ENCODE peak calls at places on chromosomes 1 and 21, in seven cellular contexts. One of them, this sample, is unnamed.

GRCh38 chr1:182080955-182081582 is 19.6 kb upstream of the ZNF648 start:
- DNase-seq in ovary: no peak
- DNase-seq in endodermal cell: peak; percentile 72
- DNase-seq in CD8-positive, alpha-beta T cell: no peak
- DNase-seq in tibial nerve: no peak
- DNase-seq in heart right ventricle: no peak
- DNase-seq in cardiac muscle cell: peak; percentile 69
- DNase-seq in this sample: no peak

GRCh38 chr1:204623365-204623893 is 62.1 kb downstream of the LRRN2 start:
- DNase-seq in heart right ventricle: no peak
- DNase-seq in endodermal cell: peak; percentile 62
- DNase-seq in tibial nerve: no peak
- DNase-seq in ovary: peak; percentile 61
- DNase-seq in cardiac muscle cell: peak; percentile 57
- DNase-seq in CD8-positive, alpha-beta T cell: no peak
- DNase-seq in this sample: peak; percentile 91

GRCh38 chr1:12088607-12089006 is 25.5 kb downstream of the TNFRSF8 start:
- DNase-seq in tibial nerve: no peak
- DNase-seq in CD8-positive, alpha-beta T cell: peak; percentile 75
- DNase-seq in heart right ventricle: no peak
- DNase-seq in ovary: no peak
- DNase-seq in endodermal cell: no peak
- DNase-seq in cardiac muscle cell: no peak
- DNase-seq in this sample: no peak

GRCh38 chr1:203189951-203190352 is 3.4 kb upstream of the CHI3L1 start:
- DNase-seq in tibial nerve: peak; percentile 33
- DNase-seq in endodermal cell: no peak
- DNase-seq in CD8-positive, alpha-beta T cell: no peak
- DNase-seq in heart right ventricle: no peak
- DNase-seq in ovary: no peak
- DNase-seq in cardiac muscle cell: no peak
- DNase-seq in this sample: peak; percentile 8

GRCh38 chr21:15254111-15254510 is 189.3 kb upstream of the NRIP1 start:
- DNase-seq in tibial nerve: no peak
- DNase-seq in ovary: no peak
- DNase-seq in heart right ventricle: no peak
- DNase-seq in endodermal cell: no peak
- DNase-seq in cardiac muscle cell: no peak
- DNase-seq in CD8-positive, alpha-beta T cell: no peak
- DNase-seq in this sample: no peak

GRCh38 chr21:31397515-31397926 is 53.5 kb upstream of the TIAM1 start:
- DNase-seq in ovary: no peak
- DNase-seq in tibial nerve: no peak
- DNase-seq in CD8-positive, alpha-beta T cell: no peak
- DNase-seq in cardiac muscle cell: no peak
- DNase-seq in endodermal cell: no peak
- DNase-seq in heart right ventricle: no peak
- DNase-seq in this sample: no peak

GRCh38 chr1:184971522-184972265 is 2.6 kb downstream of the NIBAN1 start:
- DNase-seq in cardiac muscle cell: no peak
- DNase-seq in CD8-positive, alpha-beta T cell: no peak
- DNase-seq in endodermal cell: no peak
- DNase-seq in heart right ventricle: no peak
- DNase-seq in tibial nerve: no peak
- DNase-seq in ovary: no peak
- DNase-seq in this sample: no peak

GRCh38 chr1:161727343-161727924 is 6.1 kb downstream of the FCRLB start:
- DNase-seq in CD8-positive, alpha-beta T cell: peak; percentile 73
- DNase-seq in ovary: no peak
- DNase-seq in endodermal cell: no peak
- DNase-seq in heart right ventricle: no peak
- DNase-seq in cardiac muscle cell: no peak
- DNase-seq in tibial nerve: no peak
- DNase-seq in this sample: no peak

GRCh38 chr1:161119379-161120061 is 1.6 kb downstream of the NIT1 start:
- DNase-seq in heart right ventricle: no peak
- DNase-seq in CD8-positive, alpha-beta T cell: no peak
- DNase-seq in tibial nerve: no peak
- DNase-seq in ovary: no peak
- DNase-seq in endodermal cell: peak; percentile 85
- DNase-seq in cardiac muscle cell: peak; percentile 43
- DNase-seq in this sample: peak; percentile 41

GRCh38 chr1:168081373-168082007 is 55.2 kb downstream of the GPR161 start:
- DNase-seq in cardiac muscle cell: no peak
- DNase-seq in heart right ventricle: no peak
- DNase-seq in ovary: no peak
- DNase-seq in tibial nerve: no peak
- DNase-seq in endodermal cell: no peak
- DNase-seq in CD8-positive, alpha-beta T cell: peak; percentile 32
- DNase-seq in this sample: no peak

GRCh38 chr1:53862507-53862906 is 24.4 kb upstream of the NDC1 start:
- DNase-seq in cardiac muscle cell: no peak
- DNase-seq in CD8-positive, alpha-beta T cell: no peak
- DNase-seq in tibial nerve: no peak
- DNase-seq in ovary: no peak
- DNase-seq in heart right ventricle: no peak
- DNase-seq in endodermal cell: no peak
- DNase-seq in this sample: no peak

DNA sequence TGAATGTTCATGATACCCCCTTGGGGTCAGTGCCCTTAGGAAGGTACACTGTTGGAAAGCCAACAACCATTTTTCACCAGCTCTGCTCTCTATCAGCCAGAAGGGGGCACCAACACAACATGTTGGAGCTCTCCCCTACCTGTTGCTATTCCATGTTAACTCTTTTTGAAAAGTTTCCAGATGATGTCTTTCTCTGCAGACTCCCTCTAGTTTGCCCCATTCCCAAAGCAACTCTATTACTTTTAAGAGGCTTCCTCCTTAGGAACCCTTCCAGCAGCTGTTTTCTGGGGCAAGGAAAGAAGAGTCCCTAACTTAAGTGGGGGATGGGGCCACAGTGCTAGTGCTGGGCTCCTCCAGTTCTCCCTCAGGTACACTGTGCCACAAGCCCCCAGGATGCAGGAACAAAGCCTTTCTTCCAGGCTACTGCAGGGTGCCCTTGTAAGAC is 22.9 kb upstream of the NDC1 start:
- DNase-seq in CD8-positive, alpha-beta T cell: peak; percentile 59
- DNase-seq in endodermal cell: peak; percentile 76
- DNase-seq in tibial nerve: no peak
- DNase-seq in cardiac muscle cell: peak; percentile 77
- DNase-seq in heart right ventricle: no peak
- DNase-seq in ovary: peak; percentile 26
- DNase-seq in this sample: peak; percentile 41
- H3K36me3 ChIP-seq in CD8-positive, alpha-beta T cell: peaks cover 15% of the 10 kb centered on the region
- H3K36me3 ChIP-seq in endodermal cell: peaks cover 46% of the 10 kb centered on the region
- H3K36me3 ChIP-seq in tibial nerve: no peaks in the 10 kb centered on the region
- H3K36me3 ChIP-seq in cardiac muscle cell: peaks cover 16% of the 10 kb centered on the region
- H3K36me3 ChIP-seq in heart right ventricle: no peaks in the 10 kb centered on the region
- H3K36me3 ChIP-seq in ovary: no peaks in the 10 kb centered on the region
- H3K36me3 ChIP-seq in this sample: peaks cover 4% of the 10 kb centered on the region

DNA sequence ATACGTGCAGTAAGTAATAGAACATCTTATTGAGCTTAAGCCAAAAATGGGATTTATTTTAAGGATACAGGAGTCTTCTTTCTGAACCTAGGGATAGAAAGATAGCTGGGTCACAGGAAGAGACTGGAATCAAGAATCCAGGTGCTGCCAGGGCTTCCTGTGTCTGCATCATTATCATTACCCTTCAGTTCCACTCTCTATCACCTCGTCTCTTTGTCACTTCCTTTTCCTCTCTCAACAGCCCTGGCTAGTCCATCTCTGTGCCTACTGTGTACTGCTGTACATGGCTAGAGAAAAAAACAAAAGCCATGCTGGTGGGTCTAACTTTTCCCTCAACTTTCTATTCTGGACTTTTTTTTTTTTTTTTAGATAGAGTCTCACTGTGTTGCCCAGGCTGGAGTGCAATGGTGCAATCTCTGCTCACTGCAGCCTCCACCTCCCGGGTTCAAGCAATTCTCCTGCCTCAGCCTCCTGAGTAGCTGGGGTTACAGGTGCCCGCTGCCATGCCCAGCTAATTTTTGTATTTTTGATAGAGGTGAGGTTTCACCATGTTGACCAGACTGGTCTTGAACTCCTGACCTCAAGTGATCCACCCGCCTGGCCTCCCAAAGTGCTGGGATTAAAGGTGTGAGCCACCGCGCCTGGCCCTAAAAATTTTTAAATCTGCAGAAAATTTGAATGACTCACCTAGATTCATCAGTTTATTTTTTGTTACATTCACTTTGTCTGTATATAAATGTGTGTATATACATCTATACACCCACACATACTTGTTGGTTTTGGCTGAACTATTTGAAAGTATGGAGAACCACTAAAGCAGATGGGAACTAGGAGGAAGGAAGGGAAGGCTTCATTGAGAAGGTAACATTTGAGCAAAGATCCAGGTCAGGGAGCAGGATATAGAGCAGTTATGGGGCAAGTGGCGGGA is 31.9 kb downstream of the UBE4B start:
- DNase-seq in endodermal cell: no peak
- DNase-seq in ovary: no peak
- DNase-seq in tibial nerve: no peak
- DNase-seq in CD8-positive, alpha-beta T cell: no peak
- DNase-seq in cardiac muscle cell: no peak
- DNase-seq in heart right ventricle: no peak
- DNase-seq in this sample: no peak
- H3K4me3 ChIP-seq in endodermal cell: no peak overlapping the region
- H3K4me3 ChIP-seq in ovary: no peak overlapping the region
- H3K4me3 ChIP-seq in tibial nerve: no peak overlapping the region
- H3K4me3 ChIP-seq in CD8-positive, alpha-beta T cell: no peak overlapping the region
- H3K4me3 ChIP-seq in cardiac muscle cell: no peak overlapping the region
- H3K4me3 ChIP-seq in heart right ventricle: no peak overlapping the region
- H3K4me3 ChIP-seq in this sample: no peak overlapping the region

GRCh38 chr1:47228644-47229030 is 3.4 kb downstream of the TAL1 start:
- DNase-seq in tibial nerve: no peak
- DNase-seq in ovary: no peak
- DNase-seq in heart right ventricle: peak; percentile 45
- DNase-seq in cardiac muscle cell: no peak
- DNase-seq in endodermal cell: no peak
- DNase-seq in CD8-positive, alpha-beta T cell: no peak
- DNase-seq in this sample: no peak
- H3K27ac ChIP-seq in tibial nerve: peak overlapping the region; percentile 77
- H3K27ac ChIP-seq in ovary: no peak overlapping the region
- H3K27ac ChIP-seq in heart right ventricle: peak overlapping the region; percentile 94
- H3K27ac ChIP-seq in cardiac muscle cell: no peak overlapping the region
- H3K27ac ChIP-seq in endodermal cell: no peak overlapping the region
- H3K27ac ChIP-seq in CD8-positive, alpha-beta T cell: no peak overlapping the region
- H3K27ac ChIP-seq in this sample: no peak overlapping the region

GRCh38 chr1:173853074-173853473 is 14.7 kb downstream of the GAS5 start:
- DNase-seq in heart right ventricle: no peak
- DNase-seq in endodermal cell: peak; percentile 86
- DNase-seq in ovary: no peak
- DNase-seq in cardiac muscle cell: no peak
- DNase-seq in CD8-positive, alpha-beta T cell: no peak
- DNase-seq in tibial nerve: no peak
- DNase-seq in this sample: no peak

GRCh38 chr1:173856903-173857302 is 10.9 kb downstream of the GAS5 start:
- DNase-seq in endodermal cell: no peak
- DNase-seq in ovary: no peak
- DNase-seq in cardiac muscle cell: no peak
- DNase-seq in tibial nerve: no peak
- DNase-seq in CD8-positive, alpha-beta T cell: no peak
- DNase-seq in heart right ventricle: no peak
- DNase-seq in this sample: no peak

GRCh38 chr1:173857363-173857917 is 10.3 kb downstream of the GAS5 start:
- DNase-seq in cardiac muscle cell: no peak
- DNase-seq in ovary: no peak
- DNase-seq in heart right ventricle: no peak
- DNase-seq in tibial nerve: no peak
- DNase-seq in CD8-positive, alpha-beta T cell: no peak
- DNase-seq in endodermal cell: no peak
- DNase-seq in this sample: no peak

GRCh38 chr1:173852105-173852504 is 15.7 kb downstream of the GAS5 start:
- DNase-seq in CD8-positive, alpha-beta T cell: no peak
- DNase-seq in tibial nerve: no peak
- DNase-seq in cardiac muscle cell: no peak
- DNase-seq in ovary: no peak
- DNase-seq in endodermal cell: no peak
- DNase-seq in heart right ventricle: no peak
- DNase-seq in this sample: no peak

DNA sequence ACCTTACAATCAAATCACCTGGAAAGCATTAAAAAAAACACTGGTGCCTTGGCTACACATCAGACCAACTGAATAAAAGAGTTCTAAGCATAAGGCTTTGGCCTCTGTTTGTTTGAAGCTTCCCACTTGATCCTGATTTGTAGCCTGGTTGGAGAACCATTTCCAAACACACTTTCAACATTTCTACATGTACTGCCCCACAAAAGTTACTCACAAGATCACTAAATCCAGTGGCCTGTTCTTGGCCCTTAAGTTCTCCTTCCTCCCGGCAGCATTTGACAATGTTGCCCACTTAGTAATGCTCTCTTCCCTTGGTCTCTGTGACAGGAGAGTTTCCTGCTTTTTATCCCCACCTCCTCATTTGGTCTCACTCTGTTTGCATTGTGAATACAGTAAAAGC is 11.8 kb downstream of the GAS5 start:
- DNase-seq in tibial nerve: no peak
- DNase-seq in ovary: no peak
- DNase-seq in cardiac muscle cell: no peak
- DNase-seq in heart right ventricle: no peak
- DNase-seq in CD8-positive, alpha-beta T cell: no peak
- DNase-seq in endodermal cell: no peak
- DNase-seq in this sample: no peak
- H3K36me3 ChIP-seq in tibial nerve: no peaks in the 10 kb centered on the region
- H3K36me3 ChIP-seq in ovary: no peaks in the 10 kb centered on the region
- H3K36me3 ChIP-seq in cardiac muscle cell: peaks cover 31% of the 10 kb centered on the region
- H3K36me3 ChIP-seq in heart right ventricle: no peaks in the 10 kb centered on the region
- H3K36me3 ChIP-seq in CD8-positive, alpha-beta T cell: peaks cover 3% of the 10 kb centered on the region
- H3K36me3 ChIP-seq in endodermal cell: peaks cover 69% of the 10 kb centered on the region
- H3K36me3 ChIP-seq in this sample: peaks cover 92% of the 10 kb centered on the region

GRCh38 chr1:217407426-217407825 is 223.5 kb downstream of the GPATCH2 start:
- DNase-seq in tibial nerve: no peak
- DNase-seq in endodermal cell: no peak
- DNase-seq in cardiac muscle cell: no peak
- DNase-seq in CD8-positive, alpha-beta T cell: no peak
- DNase-seq in ovary: no peak
- DNase-seq in heart right ventricle: no peak
- DNase-seq in this sample: no peak
- H3K4me3 ChIP-seq in tibial nerve: no peak overlapping the region
- H3K4me3 ChIP-seq in endodermal cell: no peak overlapping the region
- H3K4me3 ChIP-seq in cardiac muscle cell: no peak overlapping the region
- H3K4me3 ChIP-seq in CD8-positive, alpha-beta T cell: no peak overlapping the region
- H3K4me3 ChIP-seq in ovary: no peak overlapping the region
- H3K4me3 ChIP-seq in heart right ventricle: no peak overlapping the region
- H3K4me3 ChIP-seq in this sample: no peak overlapping the region

DNA sequence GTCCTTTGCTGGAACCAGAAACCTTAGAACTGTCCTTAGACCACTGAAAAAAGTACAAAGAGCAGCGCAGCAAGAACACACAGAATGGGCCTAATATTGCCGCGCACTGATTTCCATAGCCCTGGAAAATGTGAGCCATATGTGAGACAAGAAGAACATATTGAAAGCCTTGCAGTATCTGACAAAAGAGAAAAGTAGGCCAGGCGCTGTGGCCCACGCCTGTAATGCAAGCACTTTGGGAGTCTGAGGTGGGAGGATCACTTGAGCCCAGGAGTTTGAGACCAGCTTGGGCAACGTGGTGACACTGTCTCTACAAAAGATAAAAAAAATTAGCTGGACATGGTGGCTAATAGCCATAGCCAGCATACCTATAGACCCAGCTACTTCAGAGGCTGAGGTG is 300.7 kb downstream of the RYR2 start:
- DNase-seq in endodermal cell: no peak
- DNase-seq in CD8-positive, alpha-beta T cell: no peak
- DNase-seq in cardiac muscle cell: no peak
- DNase-seq in ovary: no peak
- DNase-seq in heart right ventricle: no peak
- DNase-seq in tibial nerve: no peak
- DNase-seq in this sample: no peak
- H3K27ac ChIP-seq in endodermal cell: no peak overlapping the region
- H3K27ac ChIP-seq in CD8-positive, alpha-beta T cell: no peak overlapping the region
- H3K27ac ChIP-seq in cardiac muscle cell: no peak overlapping the region
- H3K27ac ChIP-seq in ovary: no peak overlapping the region
- H3K27ac ChIP-seq in heart right ventricle: no peak overlapping the region
- H3K27ac ChIP-seq in tibial nerve: no peak overlapping the region
- H3K27ac ChIP-seq in this sample: no peak overlapping the region

This sample was measured in WERI-Rb-1.